ENCODE peak calls at places on chromosomes 7 and 10, in six cellular contexts. One of them, this sample, is unnamed.

GRCh38 chr7:124338861-124339260 is 306.0 kb upstream of the TMEM229A start:
- DNase-seq in mesendoderm: no peak
- DNase-seq in endothelial cell of umbilical vein: no peak
- DNase-seq in ecto neural progenitor cell: no peak
- DNase-seq in NCI-H1436: no peak
- DNase-seq in fibroblast of lung: no peak
- DNase-seq in this sample: no peak

GRCh38 chr7:137935849-137936508 is 65.9 kb downstream of the CREB3L2 start:
- DNase-seq in ecto neural progenitor cell: no peak
- DNase-seq in NCI-H1436: no peak
- DNase-seq in mesendoderm: peak; percentile 70
- DNase-seq in endothelial cell of umbilical vein: peak; percentile 40
- DNase-seq in fibroblast of lung: no peak
- DNase-seq in this sample: no peak

GRCh38 chr10:5559642-5560141 is 34.9 kb downstream of the CALML3 start:
- DNase-seq in endothelial cell of umbilical vein: peak; percentile 57
- DNase-seq in NCI-H1436: no peak
- DNase-seq in mesendoderm: no peak
- DNase-seq in ecto neural progenitor cell: no peak
- DNase-seq in fibroblast of lung: peak; percentile 89
- DNase-seq in this sample: no peak

GRCh38 chr7:67371429-67372305 is 375.0 kb downstream of the TYW1 start:
- DNase-seq in mesendoderm: peak; percentile 88
- DNase-seq in endothelial cell of umbilical vein: peak; percentile 69
- DNase-seq in NCI-H1436: peak; percentile 68
- DNase-seq in fibroblast of lung: peak; percentile 46
- DNase-seq in ecto neural progenitor cell: peak; percentile 79
- DNase-seq in this sample: peak; percentile 76

GRCh38 chr10:28120043-28120749 is 121.3 kb upstream of the ODAD2 start:
- DNase-seq in ecto neural progenitor cell: no peak
- DNase-seq in mesendoderm: peak; percentile 23
- DNase-seq in NCI-H1436: no peak
- DNase-seq in fibroblast of lung: no peak
- DNase-seq in endothelial cell of umbilical vein: no peak
- DNase-seq in this sample: no peak

GRCh38 chr10:16816142-16816541 is 1.1 kb downstream of the RSU1 start:
- DNase-seq in NCI-H1436: no peak
- DNase-seq in mesendoderm: peak; percentile 12
- DNase-seq in endothelial cell of umbilical vein: no peak
- DNase-seq in ecto neural progenitor cell: no peak
- DNase-seq in fibroblast of lung: no peak
- DNase-seq in this sample: no peak

GRCh38 chr7:23470290-23471089 is at the start of gene IGF2BP3:
- DNase-seq in ecto neural progenitor cell: peak; percentile 93
- DNase-seq in endothelial cell of umbilical vein: peak; percentile 96
- DNase-seq in fibroblast of lung: peak; percentile 95
- DNase-seq in mesendoderm: peak; percentile 99
- DNase-seq in NCI-H1436: peak; percentile 90
- DNase-seq in this sample: peak; percentile 81

GRCh38 chr10:7756360-7756992 is 31.3 kb downstream of the KIN start:
- DNase-seq in fibroblast of lung: peak; percentile 13
- DNase-seq in mesendoderm: peak; percentile 43
- DNase-seq in ecto neural progenitor cell: no peak
- DNase-seq in endothelial cell of umbilical vein: peak; percentile 52
- DNase-seq in NCI-H1436: no peak
- DNase-seq in this sample: no peak

GRCh38 chr10:52314822-52315552 is 906 bp downstream of the DKK1 start:
- DNase-seq in NCI-H1436: no peak
- DNase-seq in endothelial cell of umbilical vein: no peak
- DNase-seq in mesendoderm: no peak
- DNase-seq in fibroblast of lung: peak; percentile 62
- DNase-seq in ecto neural progenitor cell: peak; percentile 57
- DNase-seq in this sample: no peak

GRCh38 chr10:4243651-4244050 is 458.6 kb upstream of the KLF6 start:
- DNase-seq in ecto neural progenitor cell: no peak
- DNase-seq in mesendoderm: peak; percentile 57
- DNase-seq in NCI-H1436: no peak
- DNase-seq in endothelial cell of umbilical vein: peak; percentile 92
- DNase-seq in fibroblast of lung: peak; percentile 100
- DNase-seq in this sample: no peak

GRCh38 chr10:63976538-63976937 is 455.3 kb downstream of the REEP3 start:
- DNase-seq in fibroblast of lung: peak; percentile 1
- DNase-seq in ecto neural progenitor cell: peak; percentile 69
- DNase-seq in mesendoderm: peak; percentile 75
- DNase-seq in NCI-H1436: no peak
- DNase-seq in endothelial cell of umbilical vein: peak; percentile 39
- DNase-seq in this sample: peak; percentile 12

GRCh38 chr7:156279635-156280034 is 360.9 kb upstream of the RNF32 start:
- DNase-seq in mesendoderm: no peak
- DNase-seq in ecto neural progenitor cell: no peak
- DNase-seq in endothelial cell of umbilical vein: no peak
- DNase-seq in NCI-H1436: no peak
- DNase-seq in fibroblast of lung: no peak
- DNase-seq in this sample: no peak

GRCh38 chr10:79056361-79056735 is 12.4 kb upstream of the ZMIZ1 start:
- DNase-seq in mesendoderm: no peak
- DNase-seq in ecto neural progenitor cell: no peak
- DNase-seq in endothelial cell of umbilical vein: no peak
- DNase-seq in NCI-H1436: no peak
- DNase-seq in fibroblast of lung: no peak
- DNase-seq in this sample: no peak

GRCh38 chr7:7965301-7965700 is 3.3 kb upstream of the GLCCI1 start:
- DNase-seq in ecto neural progenitor cell: no peak
- DNase-seq in NCI-H1436: no peak
- DNase-seq in fibroblast of lung: no peak
- DNase-seq in mesendoderm: no peak
- DNase-seq in endothelial cell of umbilical vein: no peak
- DNase-seq in this sample: no peak

GRCh38 chr10:80554050-80554449 is 16.3 kb downstream of the SH2D4B start:
- DNase-seq in NCI-H1436: no peak
- DNase-seq in ecto neural progenitor cell: no peak
- DNase-seq in endothelial cell of umbilical vein: no peak
- DNase-seq in mesendoderm: no peak
- DNase-seq in fibroblast of lung: no peak
- DNase-seq in this sample: no peak

GRCh38 chr7:2465928-2466327 is 10.3 kb downstream of the GRIFIN start:
- DNase-seq in mesendoderm: no peak
- DNase-seq in endothelial cell of umbilical vein: no peak
- DNase-seq in NCI-H1436: no peak
- DNase-seq in fibroblast of lung: no peak
- DNase-seq in ecto neural progenitor cell: no peak
- DNase-seq in this sample: no peak

GRCh38 chr7:2633538-2634264 is 1.9 kb downstream of the TTYH3 start:
- DNase-seq in endothelial cell of umbilical vein: peak; percentile 50
- DNase-seq in NCI-H1436: no peak
- DNase-seq in fibroblast of lung: peak; percentile 89
- DNase-seq in mesendoderm: peak; percentile 75
- DNase-seq in ecto neural progenitor cell: no peak
- DNase-seq in this sample: no peak

GRCh38 chr10:92789826-92790225 is 58.5 kb upstream of the EXOC6 start:
- DNase-seq in endothelial cell of umbilical vein: no peak
- DNase-seq in ecto neural progenitor cell: no peak
- DNase-seq in fibroblast of lung: no peak
- DNase-seq in mesendoderm: peak; percentile 80
- DNase-seq in NCI-H1436: no peak
- DNase-seq in this sample: no peak

GRCh38 chr7:82291931-82292330 is 151.6 kb downstream of the CACNA2D1 start:
- DNase-seq in fibroblast of lung: peak; percentile 34
- DNase-seq in mesendoderm: no peak
- DNase-seq in ecto neural progenitor cell: no peak
- DNase-seq in NCI-H1436: no peak
- DNase-seq in endothelial cell of umbilical vein: peak; percentile 87
- DNase-seq in this sample: no peak